ENCODE peak calls at places on chromosomes 2 and 18, in six cellular contexts. O is choroid plexus epithelial cell, Y is foreskin fibroblast, E is stomach, D is H9, U is PC-3. V is an unnamed sample.

GRCh38 chr2:177346192-177346591 is 46.4 kb upstream of the AGPS start:
- DNase-seq in U (no peak), E (no peak), D (no peak), O (no peak), Y (no peak), V (no peak)

GRCh38 chr18:36314098-36314497 is 16.6 kb downstream of the FHOD3 start:
- DNase-seq in E (no peak), D (peak), U (no peak), Y (peak), O (no peak), V (no peak)

GRCh38 chr2:222693837-222694236 is 22.4 kb downstream of the MOGAT1 start:
- DNase-seq in U (peak), Y (peak), E (no peak), O (peak), D (no peak), V (no peak)

GRCh38 chr18:26044807-26045206 is 45.6 kb downstream of the SS18 start:
- DNase-seq in O (no peak), Y (no peak), U (no peak), D (no peak), E (no peak), V (no peak)

GRCh38 chr2:46462936-46463335 is 16.4 kb upstream of the TMEM247 start:
- DNase-seq in O (no peak), Y (peak), U (no peak), E (no peak), D (no peak), V (no peak)

GRCh38 chr2:17719562-17720371 is 33.8 kb downstream of the SMC6 start:
- DNase-seq in Y (peak), D (no peak), E (no peak), O (peak), U (peak), V (no peak)

GRCh38 chr18:70578480-70578879 is 289.6 kb downstream of the SOCS6 start:
- DNase-seq in Y (no peak), U (no peak), O (no peak), E (no peak), D (peak), V (no peak)

GRCh38 chr18:73564073-73564472 is 583.6 kb downstream of the FBXO15 start:
- DNase-seq in U (peak), D (no peak), Y (peak), E (no peak), O (peak), V (no peak)

GRCh38 chr2:34012728-34013302 is 413.7 kb upstream of the FAM98A start:
- DNase-seq in O (peak), U (peak), Y (peak), E (peak), D (peak), V (peak)

GRCh38 chr2:11870584-11870983 is 124.2 kb downstream of the LPIN1 start:
- DNase-seq in D (no peak), O (no peak), E (no peak), Y (no peak), U (no peak), V (no peak)

GRCh38 chr18:35153609-35154273 is 87.1 kb upstream of the ZNF397 start:
- DNase-seq in D (no peak), Y (no peak), U (no peak), E (no peak), O (no peak), V (no peak)

GRCh38 chr2:143514413-143514812 is 385.2 kb downstream of the ARHGAP15 start:
- DNase-seq in O (peak), E (no peak), U (peak), D (no peak), Y (peak), V (no peak)

GRCh38 chr2:207317358-207317984 is 151.7 kb upstream of the KLF7 start:
- DNase-seq in U (peak), D (no peak), Y (peak), E (no peak), O (peak), V (no peak)

GRCh38 chr2:100213595-100213994 is 71.2 kb upstream of the AFF3 start:
- DNase-seq in Y (no peak), O (no peak), U (no peak), D (no peak), E (peak), V (no peak)

GRCh38 chr2:174343638-174344455 is 9.1 kb downstream of the SP9 start:
- DNase-seq in D (no peak), Y (no peak), U (no peak), E (no peak), O (no peak), V (peak)

GRCh38 chr18:681985-682384 is 24.5 kb downstream of the TYMS start:
- DNase-seq in E (no peak), U (no peak), Y (no peak), O (no peak), D (no peak), V (no peak)

GRCh38 chr2:240355001-240355891 is 80.2 kb upstream of the GPC1 start:
- DNase-seq in U (peak), Y (peak), E (no peak), O (peak), D (no peak), V (no peak)

GRCh38 chr2:70686577-70687460 is 81.2 kb downstream of the ADD2 start:
- DNase-seq in O (peak), E (no peak), Y (peak), D (peak), U (peak), V (peak)

GRCh38 chr18:43442571-43442970 is 165.3 kb upstream of the SYT4 start:
- DNase-seq in U (no peak), Y (no peak), O (peak), D (no peak), E (no peak), V (no peak)

GRCh38 chr2:191811807-191812602 is 34.9 kb downstream of the CAVIN2 start:
- DNase-seq in E (peak), U (peak), O (peak), D (peak), Y (peak), V (peak)

GRCh38 chr2:102717308-102718018 is 44.4 kb upstream of the TMEM182 start:
- DNase-seq in D (no peak), O (peak), Y (peak), E (no peak), U (peak), V (no peak)

GRCh38 chr2:134522436-134522835 is 196.4 kb downstream of the TMEM163 start:
- DNase-seq in Y (no peak), O (no peak), E (no peak), U (no peak), D (no peak), V (no peak)

GRCh38 chr2:1743396-1744150 is 742 bp downstream of the PXDN start:
- DNase-seq in O (peak), U (peak), D (peak), E (no peak), Y (peak), V (peak)

GRCh38 chr2:217790681-217791392 is 212.0 kb downstream of the TNS1 start:
- DNase-seq in O (peak), U (peak), Y (peak), E (peak), D (no peak), V (no peak)

GRCh38 chr2:60460577-60461420 is 92.7 kb downstream of the BCL11A start:
- DNase-seq in D (no peak), O (no peak), Y (no peak), U (no peak), E (no peak), V (no peak)

GRCh38 chr18:22846088-22846683 is 86.9 kb upstream of the RBBP8 start:
- DNase-seq in Y (peak), D (no peak), E (no peak), U (peak), O (peak), V (no peak)
- TF ChIP-seq CTCF in Y (peak), D (peak), E (peak), U (peak), O (peak), V (peak)

DNA sequence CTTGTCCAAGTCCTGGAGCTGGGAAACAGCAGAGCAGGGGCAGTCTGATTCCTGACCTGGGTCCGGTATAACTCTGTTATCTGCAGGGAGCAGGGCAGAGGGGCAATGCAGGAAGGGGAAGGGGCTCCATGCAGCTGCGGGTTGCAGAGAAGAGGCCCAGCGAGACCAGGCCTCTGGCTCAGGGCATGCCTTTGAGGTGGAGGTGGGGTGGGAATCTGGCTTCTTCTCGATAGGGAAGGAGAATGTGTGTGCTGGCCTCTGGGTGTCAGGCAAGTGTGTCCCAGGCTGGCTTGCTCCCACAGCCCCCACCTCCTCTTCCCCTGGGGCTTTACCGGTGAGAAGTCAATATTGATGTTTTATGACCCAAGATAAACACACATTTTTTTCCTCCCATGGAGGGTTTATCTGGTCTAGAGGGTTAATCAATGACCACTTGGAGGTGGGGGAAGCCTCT is 187.1 kb upstream of the HAAO start:
- DNase-seq in E (peak), D (no peak), O (no peak), Y (no peak), U (peak), V (no peak)
- TF ChIP-seq CTCF in E (no peak), D (no peak), O (peak), Y (no peak), U (peak), V (no peak)

DNA sequence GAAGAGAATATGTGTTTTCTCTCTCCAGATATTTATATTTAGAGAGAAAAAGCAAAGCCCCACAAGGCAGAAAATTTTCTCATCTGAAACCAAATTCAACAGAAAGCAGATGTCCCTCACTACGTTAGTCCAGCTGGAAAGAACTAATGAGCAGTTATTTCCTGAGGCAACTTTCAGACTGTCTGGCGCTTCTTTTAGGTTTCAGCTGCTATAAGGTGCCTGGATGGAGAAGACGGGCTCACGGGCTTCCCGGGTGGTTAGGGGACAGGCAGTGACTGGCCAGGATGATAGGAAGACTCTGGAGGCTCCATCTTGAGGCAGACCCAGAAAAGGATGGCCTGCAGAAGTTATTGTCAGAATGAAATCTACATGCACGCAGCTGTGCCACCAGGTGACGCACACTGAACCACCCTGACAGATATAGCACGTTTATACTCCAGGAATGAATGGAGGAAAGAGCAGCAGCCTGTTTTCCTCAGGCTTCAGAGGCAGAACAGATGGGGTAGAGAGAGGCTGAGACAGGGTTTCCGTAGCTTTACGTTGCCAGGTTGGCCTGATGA is 50.7 kb downstream of the MRPL35 start:
- DNase-seq in Y (peak), O (no peak), D (no peak), U (no peak), E (peak), V (no peak)
- TF ChIP-seq CTCF in Y (no peak), O (no peak), D (no peak), U (no peak), E (no peak), V (no peak)

DNA sequence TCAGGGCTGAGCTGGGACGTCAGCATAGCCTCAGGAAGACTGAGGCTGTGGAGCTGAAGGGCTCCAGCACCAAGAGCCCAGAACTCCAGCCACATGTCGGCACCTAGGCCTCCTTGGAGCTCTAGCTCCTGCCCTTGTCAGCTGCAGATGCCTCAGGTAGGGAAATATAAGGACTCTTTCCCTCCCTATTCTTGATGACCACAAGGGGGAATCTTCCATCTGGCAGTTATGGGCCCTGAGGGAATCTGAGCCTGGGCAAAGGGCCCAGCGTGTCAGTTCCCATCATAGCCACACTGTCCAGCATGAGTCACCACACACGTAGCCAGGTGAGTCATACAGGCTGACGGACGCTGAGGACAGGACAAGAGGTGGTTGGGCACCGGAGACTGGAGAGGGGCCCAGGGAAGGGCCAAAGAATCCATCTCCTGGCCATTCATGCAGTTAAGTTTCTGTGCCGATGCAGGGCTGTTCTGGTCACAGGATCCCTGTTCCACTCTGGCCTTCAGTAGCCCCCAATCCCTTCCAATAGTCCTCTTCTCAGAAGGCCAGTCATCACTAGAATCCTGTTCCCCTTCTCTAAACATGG is 1.8 kb downstream of the MPV17 start:
- DNase-seq in O (peak), Y (peak), U (peak), E (peak), D (peak), V (no peak)
- TF ChIP-seq CTCF in O (peak), Y (peak), U (peak), E (no peak), D (peak), V (peak)

GRCh38 chr2:88172882-88173281 is 2.7 kb downstream of the THNSL2 start:
- DNase-seq in U (no peak), O (no peak), D (no peak), Y (no peak), E (no peak), V (no peak)

GRCh38 chr2:88165604-88166003 is 4.5 kb upstream of the THNSL2 start:
- DNase-seq in Y (no peak), D (no peak), O (no peak), U (no peak), E (no peak), V (no peak)

GRCh38 chr2:88171966-88172365 is 1.8 kb downstream of the THNSL2 start:
- DNase-seq in E (no peak), Y (no peak), O (no peak), D (no peak), U (no peak), V (no peak)

GRCh38 chr2:88167740-88168139 is 2.4 kb upstream of the THNSL2 start:
- DNase-seq in O (no peak), Y (no peak), D (no peak), E (no peak), U (no peak), V (no peak)

DNA sequence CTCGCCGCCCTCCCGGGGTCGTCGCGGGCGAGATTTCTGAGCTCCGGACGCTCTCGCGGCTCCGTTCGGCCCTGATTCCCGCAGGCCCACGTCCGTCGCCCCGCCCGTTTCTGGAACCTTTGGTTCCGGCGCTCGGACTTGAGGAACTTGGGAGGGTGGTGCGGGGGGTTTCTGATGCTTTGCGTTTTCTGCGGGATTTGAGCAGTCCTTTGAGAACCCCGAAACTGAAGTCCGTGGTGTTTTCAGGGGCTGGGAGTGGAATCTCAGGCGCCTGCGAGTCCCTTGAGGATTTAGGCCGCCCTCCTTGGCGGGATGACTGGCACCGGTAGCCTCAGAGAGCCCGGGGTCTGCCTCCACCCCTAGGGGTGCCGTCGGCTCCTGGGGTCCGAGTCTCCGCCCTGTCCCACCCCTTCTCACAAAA is 336 bp downstream of the THNSL2 start:
- DNase-seq in Y (peak), O (peak), U (no peak), D (no peak), E (no peak), V (peak)
- TF ChIP-seq CTCF in Y (no peak), O (no peak), U (no peak), D (peak), E (no peak), V (no peak)

DNA sequence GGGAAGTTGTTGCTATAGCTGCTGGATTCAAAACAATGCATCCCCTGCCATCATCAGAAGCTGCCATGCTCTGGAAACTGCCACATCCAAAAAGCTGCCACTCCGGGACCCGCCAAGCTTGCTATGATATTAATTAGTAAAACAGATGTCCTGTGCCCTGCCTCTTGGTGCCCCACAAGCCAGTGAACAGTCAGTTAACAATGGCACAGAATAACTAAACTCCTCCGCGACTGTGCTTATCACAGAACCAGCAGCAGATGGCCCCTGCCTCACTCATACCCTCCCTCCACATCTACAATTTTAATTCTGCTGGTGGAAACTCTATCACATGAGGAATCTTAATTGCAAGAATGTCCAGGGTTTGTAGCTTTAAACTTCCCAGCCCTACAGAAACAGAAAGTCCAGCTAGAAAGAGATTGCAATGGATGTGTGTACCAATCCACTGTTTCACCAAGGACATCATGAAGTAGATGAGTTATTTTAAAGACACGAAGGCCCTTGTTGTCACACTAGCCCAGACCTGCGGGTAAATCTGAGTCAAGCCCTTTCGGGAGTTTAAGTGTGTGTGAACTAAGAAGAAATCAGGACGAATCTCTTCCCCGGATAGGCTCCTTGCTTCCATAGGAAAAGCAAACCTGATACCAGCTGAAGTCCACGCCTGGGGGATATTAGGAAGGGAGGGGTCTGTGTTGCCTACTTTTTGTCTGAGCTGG is 7.4 kb upstream of the ACYP2 start:
- DNase-seq in D (no peak), E (no peak), O (no peak), U (no peak), Y (peak), V (no peak)
- TF ChIP-seq CTCF in D (no peak), E (no peak), O (no peak), U (no peak), Y (no peak), V (no peak)